ENCODE peak calls at places on chromosomes 12 and 14, in five cellular contexts. One of them, this sample, is unnamed.

GRCh38 chr14:29607129-29607528 is 320.5 kb downstream of the PRKD1 start:
- DNase-seq in MM.1S: no peak
- DNase-seq in tibial artery: no peak
- DNase-seq in neural progenitor cell: no peak
- DNase-seq in psoas muscle: no peak
- DNase-seq in this sample: no peak

GRCh38 chr12:82097877-82098276 is 260.3 kb downstream of the CCDC59 start:
- DNase-seq in psoas muscle: no peak
- DNase-seq in MM.1S: no peak
- DNase-seq in tibial artery: no peak
- DNase-seq in neural progenitor cell: no peak
- DNase-seq in this sample: no peak

GRCh38 chr12:51820721-51821422 is 27.6 kb downstream of the FIGNL2 start:
- DNase-seq in psoas muscle: peak; percentile 64
- DNase-seq in neural progenitor cell: peak; percentile 92
- DNase-seq in tibial artery: no peak
- DNase-seq in MM.1S: no peak
- DNase-seq in this sample: peak; percentile 48

GRCh38 chr12:99261256-99261655 is 386.3 kb upstream of the GARIN6 start:
- DNase-seq in MM.1S: no peak
- DNase-seq in neural progenitor cell: no peak
- DNase-seq in psoas muscle: no peak
- DNase-seq in tibial artery: no peak
- DNase-seq in this sample: no peak

GRCh38 chr12:57591567-57592325 is 754 bp downstream of the PIP4K2C start:
- DNase-seq in neural progenitor cell: peak; percentile 54
- DNase-seq in MM.1S: peak; percentile 18
- DNase-seq in tibial artery: peak; percentile 40
- DNase-seq in psoas muscle: peak; percentile 53
- DNase-seq in this sample: no peak

GRCh38 chr14:85607571-85608219 is 77.8 kb downstream of the FLRT2 start:
- DNase-seq in neural progenitor cell: no peak
- DNase-seq in tibial artery: no peak
- DNase-seq in MM.1S: no peak
- DNase-seq in psoas muscle: no peak
- DNase-seq in this sample: no peak

GRCh38 chr12:94640134-94640928 is 10.0 kb downstream of the TMCC3 start:
- DNase-seq in MM.1S: peak; percentile 91
- DNase-seq in psoas muscle: no peak
- DNase-seq in neural progenitor cell: no peak
- DNase-seq in tibial artery: no peak
- DNase-seq in this sample: no peak

GRCh38 chr12:57460457-57461325 is 1.1 kb downstream of the GLI1 start:
- DNase-seq in MM.1S: peak; percentile 10
- DNase-seq in tibial artery: no peak
- DNase-seq in psoas muscle: no peak
- DNase-seq in neural progenitor cell: peak; percentile 96
- DNase-seq in this sample: no peak

GRCh38 chr14:94769413-94770250 is at the start of gene GSC:
- DNase-seq in neural progenitor cell: peak; percentile 92
- DNase-seq in psoas muscle: peak; percentile 82
- DNase-seq in tibial artery: no peak
- DNase-seq in MM.1S: peak; percentile 14
- DNase-seq in this sample: peak; percentile 1

GRCh38 chr14:77654001-77654431 is 37.6 kb upstream of the SPTLC2 start:
- DNase-seq in MM.1S: no peak
- DNase-seq in tibial artery: no peak
- DNase-seq in psoas muscle: no peak
- DNase-seq in neural progenitor cell: peak; percentile 85
- DNase-seq in this sample: no peak

GRCh38 chr14:94805726-94806288 is 35.9 kb upstream of the GSC start:
- DNase-seq in tibial artery: peak; percentile 36
- DNase-seq in neural progenitor cell: peak; percentile 50
- DNase-seq in MM.1S: no peak
- DNase-seq in psoas muscle: no peak
- DNase-seq in this sample: no peak

GRCh38 chr14:22314183-22314820 is 274.7 kb downstream of the DAD1 start:
- DNase-seq in MM.1S: peak; percentile 46
- DNase-seq in neural progenitor cell: peak; percentile 76
- DNase-seq in tibial artery: no peak
- DNase-seq in psoas muscle: no peak
- DNase-seq in this sample: no peak

GRCh38 chr12:46693034-46693433 is 132.8 kb downstream of the SLC38A4 start:
- DNase-seq in MM.1S: no peak
- DNase-seq in tibial artery: no peak
- DNase-seq in neural progenitor cell: no peak
- DNase-seq in psoas muscle: no peak
- DNase-seq in this sample: no peak

GRCh38 chr12:96850676-96851075 is 56.4 kb upstream of the NEDD1 start:
- DNase-seq in neural progenitor cell: no peak
- DNase-seq in psoas muscle: no peak
- DNase-seq in tibial artery: no peak
- DNase-seq in MM.1S: no peak
- DNase-seq in this sample: no peak

GRCh38 chr12:130016194-130016593 is 112.4 kb upstream of the TMEM132D start:
- DNase-seq in psoas muscle: no peak
- DNase-seq in MM.1S: no peak
- DNase-seq in neural progenitor cell: no peak
- DNase-seq in tibial artery: no peak
- DNase-seq in this sample: no peak

GRCh38 chr12:55933158-55933798 is 2.3 kb downstream of the DGKA start:
- DNase-seq in psoas muscle: no peak
- DNase-seq in tibial artery: no peak
- DNase-seq in neural progenitor cell: no peak
- DNase-seq in MM.1S: no peak
- DNase-seq in this sample: no peak

GRCh38 chr14:57182760-57183503 is 85.8 kb downstream of the EXOC5 start:
- DNase-seq in neural progenitor cell: peak; percentile 74
- DNase-seq in MM.1S: no peak
- DNase-seq in psoas muscle: no peak
- DNase-seq in tibial artery: no peak
- DNase-seq in this sample: no peak

GRCh38 chr12:113407931-113408585 is 4.4 kb upstream of the SDS start:
- DNase-seq in MM.1S: no peak
- DNase-seq in psoas muscle: no peak
- DNase-seq in tibial artery: no peak
- DNase-seq in neural progenitor cell: no peak
- DNase-seq in this sample: no peak

DNA sequence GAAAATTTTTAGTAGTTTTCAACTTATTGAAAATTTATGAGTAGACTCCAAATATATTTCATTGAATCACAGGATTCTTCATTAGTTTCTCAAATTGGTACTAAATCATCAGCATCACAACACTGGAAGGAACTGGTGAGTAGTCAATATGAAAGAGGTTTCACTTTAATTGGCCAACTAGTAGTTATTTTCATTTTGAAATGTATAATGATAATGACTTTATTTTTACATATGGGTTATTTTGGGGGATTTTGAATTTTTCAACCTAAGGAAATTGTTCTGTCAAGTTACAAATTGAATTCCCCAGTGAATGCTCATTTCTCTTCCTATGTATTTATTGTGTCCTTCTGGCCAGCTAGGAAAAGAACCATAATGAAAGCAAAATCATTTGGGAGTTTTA is 174.1 kb upstream of the ATP2B1 start:
- DNase-seq in neural progenitor cell: no peak
- DNase-seq in MM.1S: no peak
- DNase-seq in psoas muscle: no peak
- DNase-seq in tibial artery: no peak
- DNase-seq in this sample: no peak
- H3K4me3 ChIP-seq in neural progenitor cell: no peak overlapping the region
- H3K4me3 ChIP-seq in MM.1S: no peak overlapping the region
- H3K4me3 ChIP-seq in psoas muscle: no peak overlapping the region
- H3K4me3 ChIP-seq in tibial artery: no peak overlapping the region
- H3K4me3 ChIP-seq in this sample: no peak overlapping the region

DNA sequence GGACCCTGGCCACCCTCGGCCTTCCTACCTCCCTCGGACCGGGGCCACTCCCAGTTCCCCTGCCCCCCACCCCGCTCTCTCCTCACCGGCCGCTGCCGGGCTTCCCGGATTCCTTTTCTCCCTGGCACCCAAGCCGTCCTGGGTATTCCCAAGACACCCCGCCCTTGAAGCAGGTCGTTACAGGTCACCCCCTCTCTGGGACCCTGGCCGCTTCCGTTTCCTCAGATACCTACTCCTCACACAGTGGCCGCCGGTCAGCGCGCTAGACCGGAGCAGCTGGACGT is 469 bp downstream of the NUMB start:
- DNase-seq in psoas muscle: no peak
- DNase-seq in MM.1S: no peak
- DNase-seq in tibial artery: peak; percentile 40
- DNase-seq in neural progenitor cell: no peak
- DNase-seq in this sample: no peak
- H3K27ac ChIP-seq in psoas muscle: peak overlapping the region; percentile 84
- H3K27ac ChIP-seq in MM.1S: no peak overlapping the region
- H3K27ac ChIP-seq in tibial artery: peak overlapping the region; percentile 94
- H3K27ac ChIP-seq in neural progenitor cell: peak overlapping the region; percentile 49
- H3K27ac ChIP-seq in this sample: peak overlapping the region; percentile 74

DNA sequence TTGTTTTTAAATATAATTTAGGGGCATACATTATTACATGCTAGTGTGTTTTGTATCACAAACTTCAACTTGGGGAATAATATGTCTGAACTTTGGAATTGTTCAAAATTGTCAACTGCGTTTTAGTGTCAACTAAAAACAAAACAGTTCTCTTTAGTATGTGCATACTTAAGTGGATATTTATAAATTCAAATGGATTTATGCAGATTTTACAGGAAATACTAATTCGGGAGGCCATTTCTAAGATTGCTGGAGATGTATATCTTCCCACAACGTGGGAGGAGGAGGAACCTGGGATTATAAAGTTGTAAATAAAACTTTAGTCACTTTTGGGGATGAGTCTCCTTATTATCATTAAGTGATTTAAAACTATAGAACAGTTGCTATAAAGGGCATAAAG is 2.5 kb downstream of the PDE3A start:
- DNase-seq in neural progenitor cell: no peak
- DNase-seq in MM.1S: no peak
- DNase-seq in psoas muscle: no peak
- DNase-seq in tibial artery: no peak
- DNase-seq in this sample: no peak
- H3K4me3 ChIP-seq in neural progenitor cell: no peak overlapping the region
- H3K4me3 ChIP-seq in MM.1S: no peak overlapping the region
- H3K4me3 ChIP-seq in psoas muscle: peak overlapping the region; percentile 71
- H3K4me3 ChIP-seq in tibial artery: peak overlapping the region; percentile 71
- H3K4me3 ChIP-seq in this sample: no peak overlapping the region

GRCh38 chr12:177980-178714 is 35.8 kb downstream of the SLC6A12 start:
- DNase-seq in MM.1S: no peak
- DNase-seq in neural progenitor cell: no peak
- DNase-seq in tibial artery: no peak
- DNase-seq in psoas muscle: no peak
- DNase-seq in this sample: no peak
- H3K27ac ChIP-seq in MM.1S: no peak overlapping the region
- H3K27ac ChIP-seq in neural progenitor cell: no peak overlapping the region
- H3K27ac ChIP-seq in tibial artery: no peak overlapping the region
- H3K27ac ChIP-seq in psoas muscle: no peak overlapping the region
- H3K27ac ChIP-seq in this sample: no peak overlapping the region

GRCh38 chr12:53955776-53956250 is 1.1 kb downstream of the HOXC12 start:
- DNase-seq in neural progenitor cell: no peak
- DNase-seq in tibial artery: no peak
- DNase-seq in MM.1S: no peak
- DNase-seq in psoas muscle: no peak
- DNase-seq in this sample: no peak
- H3K4me3 ChIP-seq in neural progenitor cell: no peak overlapping the region
- H3K4me3 ChIP-seq in tibial artery: peak overlapping the region; percentile 58
- H3K4me3 ChIP-seq in MM.1S: no peak overlapping the region
- H3K4me3 ChIP-seq in psoas muscle: no peak overlapping the region
- H3K4me3 ChIP-seq in this sample: no peak overlapping the region

DNA sequence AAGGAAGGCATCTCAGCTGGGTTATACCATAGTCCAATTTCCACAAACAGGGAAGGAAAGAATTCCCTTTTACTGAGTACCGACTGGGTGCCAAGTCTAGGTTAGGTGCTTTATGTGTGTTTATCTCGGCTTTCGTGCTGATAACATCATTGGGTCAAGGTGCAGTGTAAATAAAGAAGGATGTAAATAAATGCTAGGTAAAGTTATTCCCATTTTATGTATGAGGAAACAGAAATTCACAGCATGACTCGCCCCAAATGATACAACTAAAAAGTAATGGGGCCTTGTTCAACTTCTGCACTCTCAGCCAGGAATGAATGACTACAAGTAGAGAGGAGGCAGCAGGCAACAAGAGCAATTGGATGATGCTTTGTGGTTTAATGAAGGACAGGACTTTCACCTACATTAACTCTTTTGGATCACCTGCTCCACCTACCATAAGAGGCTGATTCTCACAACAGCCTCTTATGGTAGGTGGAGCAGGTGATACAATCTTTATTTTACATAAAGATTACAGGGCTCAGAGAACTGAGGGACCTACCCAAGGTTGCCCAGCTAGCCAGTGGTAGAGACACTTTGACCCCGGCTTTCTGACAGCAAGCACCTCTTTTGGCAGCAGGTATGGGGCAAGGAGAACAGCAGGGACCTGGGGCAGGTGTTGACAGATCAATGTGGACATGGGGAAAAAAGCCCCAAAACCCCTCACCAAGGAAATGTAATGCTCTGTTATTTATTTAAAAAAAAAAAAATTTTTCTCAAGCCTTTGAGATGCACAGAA is 213.4 kb upstream of the NUDT4 start:
- DNase-seq in psoas muscle: no peak
- DNase-seq in MM.1S: no peak
- DNase-seq in neural progenitor cell: no peak
- DNase-seq in tibial artery: no peak
- DNase-seq in this sample: no peak
- H3K27ac ChIP-seq in psoas muscle: no peak overlapping the region
- H3K27ac ChIP-seq in MM.1S: no peak overlapping the region
- H3K27ac ChIP-seq in neural progenitor cell: no peak overlapping the region
- H3K27ac ChIP-seq in tibial artery: no peak overlapping the region
- H3K27ac ChIP-seq in this sample: no peak overlapping the region

DNA sequence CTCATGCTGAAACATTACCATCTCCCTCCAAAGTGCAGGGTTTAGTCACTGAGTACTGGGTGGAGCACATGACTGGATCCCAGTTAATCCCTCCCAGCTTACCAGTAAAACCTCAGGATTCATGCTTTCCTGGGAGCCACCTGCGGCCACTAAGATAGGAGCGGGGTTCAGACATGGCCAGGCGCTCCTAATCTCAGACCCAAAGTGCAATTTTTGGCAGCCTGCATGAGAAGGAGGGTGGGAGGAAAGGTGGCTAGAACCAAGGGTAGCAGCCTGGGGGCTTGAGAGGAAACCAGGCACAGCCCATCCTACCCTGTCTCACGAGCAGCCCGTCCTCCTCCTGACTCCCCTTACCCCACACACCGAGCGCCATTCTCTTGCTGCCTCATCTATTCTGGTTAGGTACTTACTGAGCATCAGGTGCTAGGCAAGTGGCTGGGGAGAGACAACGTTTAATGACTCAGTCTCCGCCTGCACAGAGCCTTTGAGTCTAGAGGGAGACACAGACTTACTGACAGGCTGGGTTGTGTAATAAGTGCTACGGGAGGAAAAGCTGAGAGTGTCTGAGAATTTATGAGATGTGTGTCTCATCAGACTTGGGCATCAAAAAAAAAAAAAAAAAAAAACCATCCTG is 9.9 kb downstream of the GPRC5A start:
- DNase-seq in MM.1S: no peak
- DNase-seq in psoas muscle: no peak
- DNase-seq in tibial artery: peak; percentile 85
- DNase-seq in neural progenitor cell: peak; percentile 24
- DNase-seq in this sample: no peak
- H3K4me3 ChIP-seq in MM.1S: no peak overlapping the region
- H3K4me3 ChIP-seq in psoas muscle: no peak overlapping the region
- H3K4me3 ChIP-seq in tibial artery: peak overlapping the region; percentile 41
- H3K4me3 ChIP-seq in neural progenitor cell: no peak overlapping the region
- H3K4me3 ChIP-seq in this sample: no peak overlapping the region

GRCh38 chr14:61491224-61491623 is 169.8 kb downstream of the PRKCH start:
- DNase-seq in MM.1S: no peak
- DNase-seq in neural progenitor cell: no peak
- DNase-seq in psoas muscle: no peak
- DNase-seq in tibial artery: no peak
- DNase-seq in this sample: no peak
- H3K27ac ChIP-seq in MM.1S: no peak overlapping the region
- H3K27ac ChIP-seq in neural progenitor cell: no peak overlapping the region
- H3K27ac ChIP-seq in psoas muscle: no peak overlapping the region
- H3K27ac ChIP-seq in tibial artery: no peak overlapping the region
- H3K27ac ChIP-seq in this sample: peak overlapping the region; percentile 16

This sample was measured in effector memory CD4-positive, alpha-beta T cell.